ENCODE peak calls at places on chromosomes 13 and 19, in ten cellular contexts. U is GM23338; C is HFF-Myc; K is endodermal cell; Z is HL-60; M is body of pancreas; W is T-helper 2 cell; R is heart left ventricle; P is stimulated activated CD4-positive, alpha-beta T cell treated with anti-CD3 and anti-CD28 coated beads, Interleukin-1b, Interleukin-23, amount 100 ng/mL, for 1 hour; D is CD4-positive, CD25-positive, alpha-beta regulatory T cell. S is an unnamed sample.

GRCh38 chr19:18749362-18750231 is 41.5 kb downstream of the COMP start:
- DNase-seq in U (no peak), C (no peak), K (peak; percentile 42), Z (no peak), M (no peak), W (no peak), R (no peak), P (no peak), D (no peak), S (no peak)

GRCh38 chr19:8358948-8359347 is 5.0 kb upstream of the ANGPTL4 start:
- DNase-seq in U (no peak), C (no peak), K (no peak), Z (no peak), M (no peak), W (no peak), R (no peak), P (no peak), D (no peak), S (no peak)

GRCh38 chr19:6063576-6063961 is 46.7 kb downstream of the RFX2 start:
- DNase-seq in U (no peak), C (no peak), K (peak; percentile 38), Z (no peak), M (no peak), W (no peak), R (no peak), P (no peak), D (no peak), S (no peak)

GRCh38 chr19:2190848-2191455 is 27.2 kb downstream of the DOT1L start:
- DNase-seq in U (no peak), C (no peak), K (no peak), Z (no peak), M (no peak), W (no peak), R (no peak), P (no peak), D (no peak), S (no peak)

GRCh38 chr19:764301-764700 is 13.4 kb downstream of the MISP start:
- DNase-seq in U (no peak), C (no peak), K (no peak), Z (no peak), M (no peak), W (no peak), R (no peak), P (no peak), D (no peak), S (no peak)

GRCh38 chr13:110304256-110304655 is 2.7 kb downstream of the COL4A1 start:
- DNase-seq in U (no peak), C (no peak), K (no peak), Z (no peak), M (no peak), W (no peak), R (no peak), P (no peak), D (no peak), S (no peak)

GRCh38 chr19:51568456-51568855 is 2.6 kb upstream of the ZNF175 start:
- DNase-seq in U (no peak), C (no peak), K (no peak), Z (no peak), M (no peak), W (no peak), R (no peak), P (no peak), D (no peak), S (no peak)

GRCh38 chr19:48330012-48330681 is 4.8 kb downstream of the EMP3 start:
- DNase-seq in U (peak; percentile 95), C (no peak), K (peak; percentile 94), Z (peak; percentile 93), M (peak; percentile 90), W (peak; percentile 83), R (peak; percentile 85), P (no peak), D (peak; percentile 90), S (peak; percentile 68)

GRCh38 chr19:47111081-47111589 is 2.4 kb downstream of the ZC3H4 start:
- DNase-seq in U (no peak), C (no peak), K (peak; percentile 39), Z (peak; percentile 63), M (peak; percentile 34), W (peak; percentile 61), R (peak; percentile 69), P (no peak), D (peak; percentile 40), S (no peak)

GRCh38 chr19:52646571-52647222 is 8.5 kb upstream of the ZNF83 start:
- DNase-seq in U (no peak), C (no peak), K (no peak), Z (no peak), M (no peak), W (no peak), R (no peak), P (no peak), D (no peak), S (no peak)

GRCh38 chr13:28532226-28533048 is 37.5 kb upstream of the FLT1 start:
- DNase-seq in U (peak; percentile 72), C (no peak), K (peak; percentile 74), Z (no peak), M (no peak), W (no peak), R (peak; percentile 72), P (no peak), D (no peak), S (no peak)

GRCh38 chr19:5978606-5979552 is 939 bp upstream of the RANBP3 start:
- DNase-seq in U (no peak), C (no peak), K (no peak), Z (no peak), M (no peak), W (no peak), R (no peak), P (no peak), D (no peak), S (no peak)

GRCh38 chr13:28623782-28624706 is 34.9 kb upstream of the POMP start:
- DNase-seq in U (no peak), C (no peak), K (no peak), Z (no peak), M (no peak), W (no peak), R (no peak), P (no peak), D (no peak), S (no peak)

GRCh38 chr13:78160793-78161192 is 242.2 kb upstream of the EDNRB start:
- DNase-seq in U (no peak), C (peak; percentile 29), K (no peak), Z (no peak), M (no peak), W (no peak), R (no peak), P (no peak), D (no peak), S (no peak)

GRCh38 chr19:47613165-47614146 is 4.5 kb downstream of the BICRA start:
- DNase-seq in U (peak; percentile 94), C (no peak), K (peak; percentile 92), Z (no peak), M (no peak), W (no peak), R (no peak), P (no peak), D (no peak), S (no peak)

GRCh38 chr19:35975608-35976214 is 19.3 kb upstream of the SDHAF1 start:
- DNase-seq in U (peak; percentile 80), C (no peak), K (peak; percentile 81), Z (no peak), M (no peak), W (no peak), R (no peak), P (no peak), D (no peak), S (no peak)

GRCh38 chr19:14516048-14516534 is 2.1 kb downstream of the DNAJB1 start:
- DNase-seq in U (peak; percentile 22), C (no peak), K (peak; percentile 58), Z (no peak), M (no peak), W (no peak), R (no peak), P (no peak), D (no peak), S (no peak)

GRCh38 chr19:5330307-5330720 is 10.3 kb downstream of the PTPRS start:
- DNase-seq in U (no peak), C (no peak), K (no peak), Z (no peak), M (no peak), W (no peak), R (no peak), P (no peak), D (no peak), S (no peak)

GRCh38 chr13:67620665-67621064 is 390.5 kb upstream of the PCDH9 start:
- DNase-seq in U (no peak), C (no peak), K (no peak), Z (no peak), M (no peak), W (no peak), R (no peak), P (no peak), D (no peak), S (no peak)